ENCODE peak calls at places on chromosomes 13 and 19, in ten cellular contexts. L, U, M, C, B, A, H, F, Y and K are unnamed samples.

GRCh38 chr19:46000497-46001246 is 5.4 kb downstream of the CCDC61 start:
- DNase-seq in H (no peak), A (no peak), F (peak), U (peak), B (peak), C (peak), L (peak), M (no peak), Y (peak), K (no peak)

GRCh38 chr19:33946535-33947323 is 150.1 kb downstream of the KCTD15 start:
- DNase-seq in F (no peak), A (peak), Y (no peak), M (no peak), C (peak), U (no peak), L (no peak), H (no peak), B (no peak), K (no peak)

GRCh38 chr13:40330950-40331349 is 335.5 kb downstream of the FOXO1 start:
- DNase-seq in A (no peak), U (no peak), B (no peak), F (no peak), L (no peak), M (no peak), C (no peak), Y (no peak), H (no peak), K (no peak)

GRCh38 chr19:1097810-1098176 is 2.6 kb upstream of the POLR2E start:
- DNase-seq in B (no peak), L (no peak), F (no peak), M (no peak), H (no peak), C (no peak), Y (no peak), U (no peak), A (no peak), K (no peak)

GRCh38 chr13:28659611-28659970 is 661 bp downstream of the POMP start:
- DNase-seq in B (peak), F (peak), A (no peak), L (peak), M (peak), Y (no peak), U (peak), C (no peak), H (no peak), K (no peak)

GRCh38 chr13:48078251-48078656 is 16.6 kb downstream of the MED4 start:
- DNase-seq in F (peak), A (no peak), L (peak), M (no peak), B (no peak), Y (no peak), C (peak), H (no peak), U (peak), K (no peak)

GRCh38 chr13:50905256-50905655 is 4.3 kb upstream of the RNASEH2B start:
- DNase-seq in C (no peak), L (no peak), A (no peak), H (no peak), U (no peak), B (no peak), Y (no peak), M (no peak), F (no peak), K (no peak)

GRCh38 chr13:28609936-28610335 is 49.0 kb upstream of the POMP start:
- DNase-seq in B (peak), H (no peak), L (no peak), Y (no peak), U (no peak), C (no peak), F (no peak), A (no peak), M (peak), K (no peak)

GRCh38 chr13:59710416-59710815 is 453.3 kb downstream of the DIAPH3 start:
- DNase-seq in H (no peak), L (no peak), A (no peak), C (no peak), F (no peak), Y (no peak), M (no peak), B (no peak), U (no peak), K (no peak)

GRCh38 chr13:27270594-27271520 is at the start of gene RASL11A:
- DNase-seq in U (peak), Y (peak), F (peak), H (peak), M (peak), L (peak), A (peak), B (peak), C (peak), K (peak)

GRCh38 chr13:101346942-101347728 is 69.2 kb downstream of the NALCN start:
- DNase-seq in L (no peak), B (peak), A (no peak), H (no peak), U (no peak), C (no peak), Y (no peak), F (no peak), M (peak), K (no peak)

GRCh38 chr19:872266-872951 is 12.9 kb downstream of the CFD start:
- DNase-seq in U (peak), F (peak), C (peak), M (peak), L (peak), Y (peak), B (peak), H (no peak), A (no peak), K (peak)

GRCh38 chr13:30654430-30654829 is 36.7 kb downstream of the USPL1 start:
- DNase-seq in Y (peak), M (no peak), U (no peak), C (no peak), H (no peak), B (no peak), A (no peak), L (no peak), F (no peak), K (no peak)

GRCh38 chr19:4183967-4184717 is 1.7 kb downstream of the ANKRD24 start:
- DNase-seq in C (peak), Y (peak), M (no peak), U (no peak), H (no peak), L (no peak), A (peak), B (no peak), F (no peak), K (no peak)

GRCh38 chr19:15091918-15092753 is 10.1 kb downstream of the OR1I1 start:
- DNase-seq in L (peak), H (no peak), M (peak), C (peak), F (peak), B (peak), Y (peak), A (no peak), U (peak), K (peak)

GRCh38 chr19:3465552-3465951 is 14.8 kb downstream of the SMIM24 start:
- DNase-seq in L (no peak), H (no peak), A (no peak), Y (no peak), U (no peak), C (peak), B (no peak), F (no peak), M (no peak), K (no peak)

GRCh38 chr13:64371045-64371444 is 2859.1 kb downstream of the PCDH9 start:
- DNase-seq in Y (no peak), C (no peak), U (peak), F (no peak), B (no peak), M (peak), L (no peak), H (no peak), A (no peak), K (no peak)

GRCh38 chr13:89455741-89456140 is 1784.6 kb downstream of the SLITRK5 start:
- DNase-seq in U (peak), H (no peak), L (no peak), B (no peak), Y (no peak), A (no peak), F (no peak), C (no peak), M (no peak), K (no peak)

GRCh38 chr13:40345149-40345514 is 321.3 kb downstream of the FOXO1 start:
- DNase-seq in Y (no peak), F (no peak), M (no peak), L (no peak), A (no peak), H (no peak), C (no peak), U (no peak), B (no peak), K (no peak)

GRCh38 chr13:83878691-83879410 is 3.4 kb downstream of the SLITRK1 start:
- DNase-seq in L (no peak), M (no peak), F (no peak), A (no peak), Y (no peak), B (no peak), H (no peak), C (peak), U (no peak), K (no peak)

GRCh38 chr13:28485097-28485496 is 9.8 kb downstream of the FLT1 start:
- DNase-seq in M (no peak), H (no peak), Y (no peak), B (no peak), C (no peak), A (no peak), F (no peak), L (no peak), U (no peak), K (no peak)

GRCh38 chr13:20160346-20161274 is at the start of gene GJA3:
- DNase-seq in U (peak), B (peak), Y (peak), A (no peak), F (peak), L (peak), C (peak), H (no peak), M (peak), K (no peak)

GRCh38 chr13:100648354-100648753 is 26.2 kb downstream of the TMTC4 start:
- DNase-seq in A (no peak), M (peak), F (no peak), B (no peak), C (no peak), Y (no peak), H (no peak), U (no peak), L (no peak), K (no peak)

GRCh38 chr19:6481541-6482342 is at the start of gene DENND1C:
- DNase-seq in B (peak), H (no peak), Y (peak), F (peak), L (peak), A (no peak), M (no peak), C (peak), U (no peak), K (peak)

GRCh38 chr13:113785051-113786010 is 26.3 kb downstream of the TMEM255B start:
- DNase-seq in C (peak), B (peak), U (peak), H (no peak), A (peak), M (peak), Y (no peak), F (no peak), L (peak), K (no peak)

GRCh38 chr19:6070179-6071102 is 39.9 kb downstream of the RFX2 start:
- DNase-seq in M (no peak), C (no peak), F (no peak), A (peak), H (no peak), L (peak), B (no peak), Y (no peak), U (no peak), K (no peak)

GRCh38 chr19:38556521-38557174 is 61.1 kb downstream of the MAP4K1 start:
- DNase-seq in L (peak), A (no peak), Y (peak), H (no peak), B (peak), C (no peak), M (no peak), U (no peak), F (no peak), K (no peak)

GRCh38 chr13:77029436-77029835 is 2.5 kb upstream of the FBXL3 start:
- DNase-seq in C (no peak), B (no peak), Y (no peak), A (no peak), L (no peak), U (no peak), F (no peak), M (no peak), H (no peak), K (no peak)

GRCh38 chr19:30086916-30087315 is 144.9 kb downstream of the URI1 start:
- DNase-seq in L (no peak), H (no peak), A (no peak), U (no peak), F (no peak), C (no peak), Y (no peak), M (no peak), B (no peak), K (no peak)

GRCh38 chr19:50962245-50962644 is 7.1 kb downstream of the KLK6 start:
- DNase-seq in L (no peak), Y (no peak), U (no peak), F (no peak), M (no peak), B (no peak), A (no peak), C (no peak), H (no peak), K (no peak)

GRCh38 chr13:85828094-85828684 is 29.0 kb upstream of the SLITRK6 start:
- DNase-seq in H (no peak), B (peak), L (peak), U (peak), M (peak), C (no peak), A (no peak), F (peak), Y (no peak), K (no peak)

GRCh38 chr13:75079226-75079625 is 402.7 kb downstream of the TBC1D4 start:
- DNase-seq in L (no peak), Y (no peak), C (no peak), U (no peak), M (peak), B (peak), F (no peak), H (no peak), A (no peak), K (no peak)

GRCh38 chr19:1747285-1748114 is 5.8 kb upstream of the ONECUT3 start:
- DNase-seq in C (peak), Y (peak), U (peak), H (no peak), F (peak), B (peak), L (peak), M (peak), A (no peak), K (no peak)

GRCh38 chr13:82647540-82647939 is 1234.7 kb downstream of the SLITRK1 start:
- DNase-seq in F (no peak), L (no peak), M (no peak), A (no peak), U (no peak), B (no peak), H (no peak), Y (no peak), C (peak), K (no peak)

GRCh38 chr13:112562786-112563383 is 25.1 kb downstream of the TUBGCP3 start:
- DNase-seq in U (no peak), Y (no peak), F (no peak), L (no peak), C (no peak), B (no peak), A (no peak), M (no peak), H (no peak), K (no peak)

GRCh38 chr13:112562254-112562653 is 25.7 kb downstream of the TUBGCP3 start:
- DNase-seq in B (no peak), U (no peak), Y (no peak), A (no peak), H (no peak), F (no peak), M (no peak), C (no peak), L (no peak), K (no peak)

GRCh38 chr13:112572408-112572807 is 15.5 kb downstream of the TUBGCP3 start:
- DNase-seq in C (no peak), B (peak), M (peak), U (no peak), F (no peak), H (no peak), L (no peak), A (no peak), Y (no peak), K (no peak)

GRCh38 chr13:112569771-112570288 is 18.1 kb downstream of the TUBGCP3 start:
- DNase-seq in L (no peak), A (no peak), F (no peak), H (no peak), U (no peak), B (no peak), M (no peak), Y (no peak), C (no peak), K (no peak)

DNA sequence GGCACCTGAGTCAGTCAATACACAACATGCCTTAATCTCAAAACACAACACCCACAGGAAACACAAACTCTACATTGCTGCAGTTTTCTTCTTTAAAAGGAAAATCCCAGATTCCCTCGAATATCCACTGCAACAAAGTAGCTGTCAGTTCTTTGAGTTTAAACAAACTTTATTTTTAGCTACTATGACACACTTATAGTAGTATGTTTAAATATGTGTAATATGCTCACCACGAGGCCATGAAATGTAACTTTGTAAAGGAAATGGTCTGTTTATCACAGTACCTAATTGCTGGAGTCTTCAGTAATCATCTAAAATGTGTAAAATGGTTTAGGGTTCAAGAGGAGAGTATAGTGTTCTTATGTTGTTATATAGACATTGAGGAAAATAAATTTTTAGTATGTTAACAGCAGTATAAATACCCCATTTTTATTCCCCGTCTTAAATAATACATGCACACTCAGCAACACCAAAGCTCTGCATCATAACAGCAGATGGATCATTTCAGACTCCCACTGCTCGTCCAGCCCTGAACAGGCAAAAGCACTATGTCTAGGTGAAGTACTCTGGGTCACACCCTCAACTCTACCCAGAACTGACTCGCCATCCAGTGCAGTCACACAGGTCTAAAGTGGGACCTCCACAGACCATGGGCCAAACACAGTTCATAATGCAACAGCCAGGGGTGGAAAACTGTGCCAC is 20.6 kb downstream of the TUBGCP3 start:
- DNase-seq in C (no peak), U (no peak), L (no peak), H (no peak), B (no peak), F (no peak), A (no peak), M (peak), Y (no peak), K (no peak)
- TF ChIP-seq CTCF in C (no peak), U (no peak), L (no peak), H (no peak), B (no peak), F (no peak), A (no peak), M (no peak), Y (no peak), K (no peak)

GRCh38 chr13:21625366-21625765 is 21.4 kb upstream of the MICU2 start:
- DNase-seq in M (peak), C (no peak), U (peak), A (no peak), H (no peak), F (peak), Y (no peak), B (peak), L (peak), K (no peak)
- TF ChIP-seq CTCF in M (peak), C (peak), U (peak), A (peak), H (peak), F (no peak), Y (peak), B (peak), L (peak), K (no peak)

GRCh38 chr13:33606692-33607091 is 211.3 kb upstream of the RFC3 start:
- DNase-seq in M (no peak), Y (no peak), H (no peak), C (peak), L (no peak), U (peak), A (no peak), B (peak), F (no peak), K (no peak)
- TF ChIP-seq CTCF in M (no peak), Y (no peak), H (no peak), C (peak), L (no peak), U (no peak), A (no peak), B (peak), F (no peak), K (no peak)

GRCh38 chr13:71218960-71219359 is 648.0 kb downstream of the DACH1 start:
- DNase-seq in B (no peak), U (no peak), Y (no peak), C (peak), L (peak), A (no peak), F (no peak), H (no peak), M (no peak), K (no peak)
- TF ChIP-seq CTCF in B (no peak), U (no peak), Y (no peak), C (peak), L (peak), A (no peak), F (no peak), H (peak), M (no peak), K (no peak)

GRCh38 chr13:25446261-25446660 is 74.5 kb downstream of the ATP8A2 start:
- DNase-seq in B (no peak), M (no peak), U (no peak), Y (no peak), C (no peak), A (no peak), H (no peak), F (no peak), L (no peak), K (no peak)
- TF ChIP-seq CTCF in B (no peak), M (no peak), U (no peak), Y (no peak), C (no peak), A (no peak), H (no peak), F (no peak), L (no peak), K (no peak)

GRCh38 chr19:18496167-18496979 is 25.5 kb downstream of the ELL start:
- DNase-seq in H (no peak), U (peak), Y (peak), B (peak), A (no peak), F (peak), M (peak), C (no peak), L (peak), K (peak)
- TF ChIP-seq CTCF in H (no peak), U (no peak), Y (peak), B (no peak), A (no peak), F (no peak), M (no peak), C (no peak), L (no peak), K (peak)

DNA sequence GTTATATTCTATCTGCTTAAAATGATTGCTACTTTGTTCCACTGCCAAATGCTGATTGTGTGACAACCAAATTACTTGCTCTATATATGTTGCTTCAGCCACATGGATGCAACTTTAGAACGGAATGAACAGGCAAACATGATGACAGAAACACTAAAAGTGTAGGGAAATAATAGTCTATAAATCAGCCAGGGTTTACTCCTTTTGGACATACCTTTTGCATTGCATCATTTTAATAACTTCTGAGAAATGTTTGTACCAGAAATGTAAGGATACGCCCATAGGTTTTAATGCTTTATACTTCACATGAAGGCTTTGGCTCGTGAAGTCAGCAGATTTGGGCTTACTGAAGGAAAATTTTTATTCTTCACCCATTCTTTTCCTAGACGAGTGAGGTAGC is 141.0 kb downstream of the POSTN start:
- DNase-seq in F (no peak), A (no peak), M (peak), C (no peak), U (peak), B (no peak), H (no peak), Y (no peak), L (no peak), K (no peak)
- TF ChIP-seq CTCF in F (no peak), A (no peak), M (no peak), C (no peak), U (no peak), B (no peak), H (no peak), Y (no peak), L (no peak), K (no peak)

GRCh38 chr13:56558698-56559320 is 581.9 kb upstream of the PRR20A start:
- DNase-seq in C (no peak), Y (no peak), A (no peak), B (no peak), L (no peak), M (no peak), F (no peak), H (no peak), U (peak), K (no peak)

DNA sequence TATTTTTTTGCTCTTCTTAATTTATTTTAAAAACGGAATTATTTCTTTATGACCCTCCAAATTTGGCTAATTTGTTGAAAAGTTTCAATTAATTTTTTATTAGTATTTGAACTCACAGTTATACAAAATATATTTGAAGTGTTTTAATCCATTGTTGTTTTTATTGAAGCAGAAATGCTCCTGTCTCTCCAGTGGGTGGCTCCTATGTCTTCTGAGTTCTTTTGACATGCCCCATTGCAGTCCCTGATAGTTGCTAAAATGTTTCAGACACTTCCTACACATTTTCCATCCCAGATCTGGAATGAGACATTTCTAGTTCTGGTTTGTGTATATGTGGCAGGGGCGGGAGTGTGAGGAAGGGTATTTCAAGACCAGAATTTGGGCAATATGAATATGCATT is 579.4 kb upstream of the PRR20A start:
- DNase-seq in F (no peak), Y (no peak), L (no peak), H (no peak), U (peak), C (no peak), A (no peak), B (no peak), M (no peak), K (no peak)
- TF ChIP-seq CTCF in F (no peak), Y (no peak), L (no peak), H (peak), U (peak), C (peak), A (no peak), B (no peak), M (no peak), K (no peak)